ENCODE peak calls at places on chromosomes 13 and 19, in seven cellular contexts. W, S, C, Q, Z, T and J are unnamed samples.

GRCh38 chr19:43467730-43468129 is 2.3 kb upstream of the LYPD3 start:
- DNase-seq in W (no peak), S (peak), C (no peak), Q (peak), Z (no peak), T (no peak), J (no peak)

GRCh38 chr13:107867701-107868661 is 347.4 kb downstream of the LIG4 start:
- DNase-seq in W (no peak), S (peak), C (peak), Q (peak), Z (no peak), T (peak), J (peak)

GRCh38 chr19:31175564-31176348 is 173.5 kb downstream of the TSHZ3 start:
- DNase-seq in W (no peak), S (no peak), C (no peak), Q (no peak), Z (no peak), T (no peak), J (no peak)

GRCh38 chr13:59677966-59678814 is 485.5 kb downstream of the DIAPH3 start:
- DNase-seq in W (no peak), S (peak), C (peak), Q (peak), Z (no peak), T (no peak), J (no peak)

GRCh38 chr13:95426631-95427030 is 125.4 kb upstream of the ABCC4 start:
- DNase-seq in W (no peak), S (no peak), C (no peak), Q (no peak), Z (no peak), T (no peak), J (peak)

GRCh38 chr19:5624154-5624663 is 1.3 kb downstream of the SAFB start:
- DNase-seq in W (peak), S (peak), C (peak), Q (peak), Z (no peak), T (no peak), J (peak)

GRCh38 chr13:77353980-77354379 is 27.1 kb upstream of the MYCBP2 start:
- DNase-seq in W (no peak), S (no peak), C (no peak), Q (no peak), Z (no peak), T (no peak), J (no peak)

GRCh38 chr19:588093-588742 is 1.5 kb upstream of the HCN2 start:
- DNase-seq in W (peak), S (peak), C (peak), Q (peak), Z (peak), T (peak), J (peak)

GRCh38 chr13:45341799-45342584 is 1.0 kb upstream of the TPT1 start:
- DNase-seq in W (peak), S (peak), C (no peak), Q (peak), Z (no peak), T (no peak), J (peak)

GRCh38 chr19:14416743-14417214 is 2.4 kb downstream of the DDX39A start:
- DNase-seq in W (no peak), S (no peak), C (no peak), Q (peak), Z (no peak), T (no peak), J (no peak)

GRCh38 chr19:42054205-42054604 is 15.8 kb downstream of the GRIK5 start:
- DNase-seq in W (no peak), S (no peak), C (no peak), Q (no peak), Z (no peak), T (no peak), J (no peak)

GRCh38 chr13:43792456-43792855 is 5.7 kb upstream of the ENOX1 start:
- DNase-seq in W (no peak), S (peak), C (no peak), Q (peak), Z (no peak), T (no peak), J (no peak)

GRCh38 chr13:91805605-91806004 is 407.2 kb downstream of the GPC5 start:
- DNase-seq in W (no peak), S (peak), C (no peak), Q (no peak), Z (no peak), T (no peak), J (no peak)
- TF ChIP-seq CTCF in W (no peak), S (peak), C (peak), Q (no peak), Z (peak), T (peak), J (no peak)

GRCh38 chr19:13079542-13079986 is 23.1 kb downstream of the LYL1 start:
- DNase-seq in W (no peak), S (no peak), C (no peak), Q (peak), Z (no peak), T (no peak), J (peak)
- TF ChIP-seq CTCF in W (no peak), S (no peak), C (no peak), Q (no peak), Z (no peak), T (no peak), J (no peak)

DNA sequence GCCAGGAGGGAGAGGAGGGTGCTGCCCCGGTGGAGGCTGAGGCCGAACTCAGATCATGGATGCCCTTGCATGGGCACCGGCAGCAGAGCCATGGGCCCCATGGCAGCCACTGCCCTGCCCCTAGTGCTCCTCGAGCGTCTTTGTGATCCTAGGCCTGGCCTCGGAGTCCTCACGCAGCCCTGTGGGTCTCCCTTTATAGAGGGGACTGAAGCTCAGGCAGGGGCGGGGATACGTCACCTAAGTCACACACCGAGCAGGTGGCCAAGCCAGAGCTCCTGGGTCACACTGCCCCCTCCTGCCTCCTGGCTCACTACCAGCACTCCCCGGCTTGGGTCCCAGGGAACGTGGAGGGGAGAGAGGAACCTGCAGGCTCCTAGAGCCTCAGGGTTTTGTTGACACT is 28.7 kb downstream of the DHX34 start:
- DNase-seq in W (no peak), S (no peak), C (no peak), Q (no peak), Z (no peak), T (no peak), J (no peak)
- TF ChIP-seq CTCF in W (no peak), S (no peak), C (no peak), Q (no peak), Z (no peak), T (no peak), J (no peak)

GRCh38 chr19:16373079-16373478 is 48.5 kb downstream of the KLF2 start:
- DNase-seq in W (no peak), S (no peak), C (no peak), Q (no peak), Z (no peak), T (no peak), J (no peak)

GRCh38 chr19:16372065-16372915 is 47.7 kb downstream of the KLF2 start:
- DNase-seq in W (no peak), S (no peak), C (no peak), Q (no peak), Z (peak), T (no peak), J (no peak)

GRCh38 chr19:16369664-16370576 is 45.3 kb downstream of the KLF2 start:
- DNase-seq in W (no peak), S (no peak), C (no peak), Q (no peak), Z (peak), T (no peak), J (no peak)

GRCh38 chr19:16370671-16371391 is 46.2 kb downstream of the KLF2 start:
- DNase-seq in W (no peak), S (no peak), C (no peak), Q (no peak), Z (peak), T (no peak), J (no peak)

DNA sequence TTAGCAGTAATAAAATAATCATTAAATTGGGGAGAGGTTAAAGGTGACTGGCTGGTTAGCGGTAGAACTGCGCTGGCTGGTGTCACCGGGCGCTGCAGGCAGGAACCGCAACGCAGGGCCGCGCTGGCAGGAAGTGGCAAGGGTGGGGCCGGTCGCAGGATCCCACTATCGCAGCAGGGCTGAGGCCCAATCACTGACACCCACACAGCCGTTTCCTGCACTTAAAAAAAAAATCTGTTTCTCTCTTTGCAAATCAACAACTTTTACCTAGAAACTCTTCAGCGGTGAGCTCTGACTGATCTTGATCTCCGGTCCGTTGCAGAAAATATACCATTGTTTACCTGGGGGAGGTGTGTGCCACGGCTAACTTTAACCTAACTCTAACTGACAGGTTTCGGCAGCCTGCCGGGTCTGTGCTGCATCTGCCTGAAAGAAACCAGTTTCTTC is 46.9 kb downstream of the KLF2 start:
- DNase-seq in W (no peak), S (no peak), C (no peak), Q (no peak), Z (peak), T (no peak), J (no peak)
- TF ChIP-seq CTCF in W (no peak), S (no peak), C (no peak), Q (no peak), Z (no peak), T (no peak), J (no peak)

GRCh38 chr13:19890030-19890429 is 26.6 kb upstream of the ZMYM5 start:
- DNase-seq in W (no peak), S (no peak), C (no peak), Q (no peak), Z (no peak), T (no peak), J (peak)

GRCh38 chr13:19888799-19889198 is 25.4 kb upstream of the ZMYM5 start:
- DNase-seq in W (no peak), S (peak), C (no peak), Q (peak), Z (no peak), T (no peak), J (no peak)
- TF ChIP-seq CTCF in W (no peak), S (peak), C (no peak), Q (peak), Z (peak), T (no peak), J (no peak)

GRCh38 chr19:50705422-50706019 is 14.1 kb downstream of the SHANK1 start:
- DNase-seq in W (no peak), S (peak), C (peak), Q (peak), Z (no peak), T (no peak), J (peak)
- TF ChIP-seq CTCF in W (peak), S (peak), C (peak), Q (peak), Z (peak), T (peak), J (peak)

DNA sequence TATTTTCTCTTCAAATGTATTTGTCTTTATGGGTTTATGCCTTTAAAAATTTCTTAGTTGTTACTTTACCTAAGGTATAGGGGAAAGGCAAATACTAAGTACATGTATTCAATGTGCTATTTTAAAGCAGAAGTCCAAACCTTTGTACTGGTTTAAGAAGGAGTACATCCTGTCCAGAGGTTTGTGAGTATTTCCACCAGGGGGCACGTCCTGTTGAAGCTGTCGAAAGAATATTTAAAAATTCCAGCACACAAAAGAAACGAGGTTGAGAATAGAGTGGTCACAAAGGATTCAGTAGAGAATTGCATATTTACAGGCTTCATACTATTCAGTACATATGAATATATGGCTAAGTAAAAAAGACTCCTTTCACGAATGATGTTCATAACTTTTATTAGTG is 59.8 kb downstream of the URI1 start:
- DNase-seq in W (no peak), S (peak), C (no peak), Q (no peak), Z (no peak), T (no peak), J (no peak)
- TF ChIP-seq CTCF in W (no peak), S (peak), C (peak), Q (no peak), Z (no peak), T (peak), J (no peak)

GRCh38 chr13:103291226-103291625 is 225.0 kb upstream of the SLC10A2 start:
- DNase-seq in W (no peak), S (no peak), C (no peak), Q (no peak), Z (no peak), T (no peak), J (no peak)

GRCh38 chr13:103283451-103283820 is 217.2 kb upstream of the SLC10A2 start:
- DNase-seq in W (no peak), S (no peak), C (no peak), Q (no peak), Z (no peak), T (no peak), J (no peak)

GRCh38 chr13:103289661-103290060 is 223.4 kb upstream of the SLC10A2 start:
- DNase-seq in W (no peak), S (no peak), C (no peak), Q (no peak), Z (no peak), T (no peak), J (no peak)

GRCh38 chr13:103288114-103288513 is 221.9 kb upstream of the SLC10A2 start:
- DNase-seq in W (no peak), S (no peak), C (no peak), Q (no peak), Z (no peak), T (no peak), J (no peak)

DNA sequence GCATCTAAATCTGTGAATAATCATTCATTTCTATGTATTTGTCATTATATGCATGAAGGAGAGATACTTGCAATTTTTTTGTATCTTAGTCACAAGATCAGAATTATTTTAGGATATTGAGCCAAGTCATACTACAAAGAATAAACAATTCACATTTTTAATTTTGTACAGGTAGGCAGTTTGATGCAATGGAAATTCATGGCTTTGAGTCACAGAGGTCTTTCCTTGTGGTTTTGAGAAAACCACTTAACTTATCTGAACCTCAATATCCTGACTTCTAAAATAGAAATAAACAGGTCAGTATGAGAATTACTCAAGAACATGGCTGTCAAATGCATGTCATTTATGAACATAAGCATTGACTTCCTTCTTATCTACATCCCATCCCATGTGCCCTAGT is 221.4 kb upstream of the SLC10A2 start:
- DNase-seq in W (no peak), S (peak), C (no peak), Q (no peak), Z (no peak), T (no peak), J (no peak)
- TF ChIP-seq CTCF in W (no peak), S (no peak), C (no peak), Q (no peak), Z (no peak), T (no peak), J (no peak)